ENCODE peak calls at places on chromosomes 16 and 17, in four cellular contexts. L is transverse colon, N is left ventricle myocardium inferior, C is tibial nerve. Y is an unnamed sample.

GRCh38 chr16:87447323-87447722 is 45.5 kb downstream of the ZCCHC14 start:
- DNase-seq in L (no peak), N (no peak), C (no peak), Y (no peak)

GRCh38 chr16:9836118-9836736 is 346.0 kb downstream of the GRIN2A start:
- DNase-seq in N (no peak), C (no peak), L (no peak), Y (no peak)

GRCh38 chr16:70715860-70716357 is 30.1 kb upstream of the MTSS2 start:
- DNase-seq in N (no peak), L (no peak), C (no peak), Y (no peak)

GRCh38 chr16:5615868-5616642 is 518.5 kb upstream of the EEF2KMT start:
- DNase-seq in N (peak), L (peak), C (peak), Y (no peak)

GRCh38 chr17:57109393-57110151 is 24.5 kb downstream of the AKAP1 start:
- DNase-seq in N (peak), L (peak), C (no peak), Y (no peak)

GRCh38 chr16:27217256-27217655 is 13.9 kb downstream of the KDM8 start:
- DNase-seq in N (no peak), L (no peak), C (no peak), Y (no peak)

GRCh38 chr17:61403846-61404701 is 4.4 kb downstream of the TBX2 start:
- DNase-seq in N (no peak), C (peak), L (no peak), Y (no peak)

GRCh38 chr17:74417178-74418045 is 14.5 kb upstream of the GPRC5C start:
- DNase-seq in C (no peak), L (peak), N (no peak), Y (no peak)

GRCh38 chr16:89341274-89341673 is 123.8 kb downstream of the ZNF778 start:
- DNase-seq in C (no peak), N (no peak), L (no peak), Y (peak)

GRCh38 chr17:47806026-47806912 is 15.3 kb downstream of the OSBPL7 start:
- DNase-seq in N (no peak), C (no peak), L (no peak), Y (no peak)

GRCh38 chr16:27408602-27409031 is 6.6 kb downstream of the IL21R start:
- DNase-seq in L (no peak), N (no peak), C (no peak), Y (no peak)

GRCh38 chr16:3401719-3402397 is 843 bp downstream of the ZNF174 start:
- DNase-seq in L (no peak), C (no peak), N (no peak), Y (no peak)

GRCh38 chr17:72600934-72601333 is 480.1 kb downstream of the SOX9 start:
- DNase-seq in C (no peak), L (no peak), N (no peak), Y (peak)

GRCh38 chr17:46078675-46079074 is 79.6 kb downstream of the STH start:
- DNase-seq in C (no peak), L (no peak), N (no peak), Y (no peak)

GRCh38 chr16:89256651-89257254 is 39.2 kb downstream of the ZNF778 start:
- DNase-seq in N (peak), L (peak), C (no peak), Y (peak)

GRCh38 chr17:74403512-74404137 is 28.3 kb upstream of the GPRC5C start:
- DNase-seq in L (no peak), N (no peak), C (no peak), Y (no peak)

GRCh38 chr17:57395721-57396321 is 139.5 kb downstream of the MSI2 start:
- DNase-seq in N (no peak), L (no peak), C (no peak), Y (no peak)

GRCh38 chr17:57892146-57892819 is 42.4 kb upstream of the MRPS23 start:
- DNase-seq in N (peak), C (peak), L (peak), Y (no peak)

GRCh38 chr16:89150090-89150835 is 21.3 kb upstream of the CDH15 start:
- DNase-seq in N (no peak), C (no peak), L (no peak), Y (peak)

GRCh38 chr16:15671530-15672117 is 21.6 kb downstream of the NDE1 start:
- DNase-seq in N (no peak), L (no peak), C (no peak), Y (no peak)
- H3K27ac ChIP-seq in N (peak), L (peak), C (peak), Y (peak)

GRCh38 chr17:50393700-50394099 is 3.6 kb downstream of the LRRC59 start:
- DNase-seq in L (no peak), N (no peak), C (no peak), Y (no peak)
- H3K27ac ChIP-seq in L (no peak), N (no peak), C (no peak), Y (peak)

DNA sequence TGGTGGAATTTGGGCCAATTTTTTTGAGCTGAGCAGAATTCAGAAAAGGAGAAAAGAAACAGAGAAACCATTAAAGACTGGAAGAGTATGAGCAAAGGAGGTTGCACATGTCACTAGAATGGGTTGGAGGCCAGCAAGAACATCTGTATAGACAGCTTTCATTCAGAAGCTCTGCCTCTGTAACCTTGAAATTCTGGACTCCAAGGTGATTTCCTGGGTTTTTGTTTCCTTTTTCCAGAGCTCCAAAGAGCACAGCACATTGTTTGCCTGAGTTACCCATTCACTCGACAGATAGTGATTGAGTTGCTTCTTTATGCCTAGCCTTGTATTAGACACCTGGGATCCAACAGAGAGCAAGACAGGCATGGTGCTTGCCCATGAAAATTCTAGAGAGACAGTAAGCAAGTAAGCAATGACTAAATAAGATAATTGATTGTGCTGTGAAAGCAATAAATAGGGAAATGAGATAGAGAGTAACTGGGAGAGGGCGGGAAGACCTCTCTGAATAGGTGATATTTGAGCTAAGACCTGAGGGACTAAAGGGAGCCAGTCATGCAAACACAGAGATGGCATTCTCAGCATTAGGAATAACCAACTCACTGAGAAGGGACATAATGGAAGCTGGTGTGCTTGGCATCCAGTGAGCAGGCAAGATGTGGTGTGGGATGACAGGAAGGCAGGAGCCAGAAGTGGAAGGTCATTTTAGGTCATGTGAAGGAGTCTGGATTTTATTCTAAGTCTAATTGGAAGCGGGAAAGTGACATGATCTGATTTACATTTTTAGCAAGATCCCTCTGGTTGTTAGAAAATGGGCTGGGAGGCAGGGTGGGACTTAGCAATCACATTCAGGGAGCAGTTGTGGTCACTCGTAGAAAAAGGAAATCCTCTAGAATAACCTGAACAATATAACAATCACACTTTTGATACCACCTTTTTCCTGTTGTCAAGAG is 197.5 kb downstream of the HS3ST3A1 start:
- DNase-seq in C (no peak), N (no peak), L (no peak), Y (no peak)
- H3K27ac ChIP-seq in C (no peak), N (peak), L (no peak), Y (no peak)

GRCh38 chr17:17048106-17048505 is 5.8 kb downstream of the MPRIP start:
- DNase-seq in N (no peak), L (no peak), C (no peak), Y (peak)

GRCh38 chr17:17052462-17053221 is 10.4 kb downstream of the MPRIP start:
- DNase-seq in L (no peak), C (no peak), N (no peak), Y (no peak)

GRCh38 chr17:17051791-17052461 is 9.7 kb downstream of the MPRIP start:
- DNase-seq in N (no peak), L (peak), C (no peak), Y (no peak)

GRCh38 chr17:17051380-17051779 is 9.1 kb downstream of the MPRIP start:
- DNase-seq in N (no peak), C (no peak), L (no peak), Y (no peak)

DNA sequence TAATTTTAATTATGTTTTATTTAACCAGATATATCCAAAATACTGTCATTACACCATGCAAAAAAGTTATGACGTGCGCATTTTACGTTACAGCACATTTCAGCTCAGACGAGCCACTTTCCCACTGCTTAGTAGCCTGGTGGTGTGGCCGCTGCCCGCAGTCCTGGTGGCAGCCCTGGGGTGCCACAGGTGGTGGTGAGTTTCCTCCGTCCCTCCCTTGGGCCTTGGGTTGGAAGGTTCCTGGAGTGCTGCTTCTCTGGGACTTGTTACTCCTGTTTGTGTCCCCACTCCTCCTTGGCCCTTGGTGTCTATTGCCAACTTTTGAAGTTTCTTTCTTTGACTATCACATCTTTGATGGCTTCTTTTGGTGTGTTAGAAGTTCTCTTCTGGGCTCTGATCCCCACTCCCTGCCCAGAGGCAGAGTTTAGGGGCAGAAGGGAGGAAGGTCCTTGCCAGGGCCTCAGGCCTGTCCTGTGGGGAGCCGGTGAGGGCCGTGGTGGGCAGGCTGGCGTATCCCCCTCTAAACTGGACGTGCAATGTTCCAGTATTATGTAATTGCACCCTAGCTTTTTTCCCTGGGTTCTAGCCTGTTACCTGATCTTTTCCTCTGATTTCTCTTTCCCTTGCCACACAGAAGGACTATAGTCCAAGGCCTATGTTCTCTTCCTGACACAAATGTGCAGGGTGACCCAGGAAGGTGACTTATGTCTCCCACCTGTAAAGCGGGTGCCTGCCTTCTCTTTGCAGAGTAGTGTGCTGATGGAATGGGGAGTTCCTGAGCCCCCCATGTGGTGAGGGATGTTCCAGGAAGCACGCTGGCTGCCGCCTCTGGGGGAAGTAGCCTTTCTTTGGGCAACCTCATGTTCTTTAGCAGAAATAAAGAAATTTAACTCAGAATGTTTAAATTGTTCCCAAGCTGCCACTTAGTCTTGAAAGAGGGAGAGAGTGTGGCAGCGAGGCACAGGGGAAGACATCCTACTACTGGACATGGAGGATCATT is 8.4 kb downstream of the MPRIP start:
- DNase-seq in C (no peak), N (no peak), L (no peak), Y (no peak)
- H3K27ac ChIP-seq in C (peak), N (peak), L (peak), Y (peak)

GRCh38 chr16:57503366-57503765 is 17.1 kb upstream of the DOK4 start:
- DNase-seq in N (no peak), C (no peak), L (no peak), Y (no peak)

GRCh38 chr16:57500578-57501111 is 14.4 kb upstream of the DOK4 start:
- DNase-seq in C (no peak), N (peak), L (no peak), Y (no peak)

GRCh38 chr16:57504001-57504400 is 17.7 kb upstream of the DOK4 start:
- DNase-seq in C (no peak), N (no peak), L (no peak), Y (no peak)

GRCh38 chr16:57502048-57502775 is 15.9 kb upstream of the DOK4 start:
- DNase-seq in L (no peak), N (no peak), C (no peak), Y (no peak)

GRCh38 chr16:57501492-57501891 is 15.2 kb upstream of the DOK4 start:
- DNase-seq in N (no peak), C (no peak), L (no peak), Y (no peak)
- H3K27ac ChIP-seq in N (no peak), C (no peak), L (no peak), Y (no peak)

GRCh38 chr16:54426550-54426843 is 139.9 kb upstream of the IRX3 start:
- DNase-seq in N (no peak), C (no peak), L (no peak), Y (no peak)

GRCh38 chr16:54431997-54432367 is 145.4 kb upstream of the IRX3 start:
- DNase-seq in N (no peak), C (no peak), L (no peak), Y (no peak)

GRCh38 chr16:54430491-54431030 is 144.0 kb upstream of the IRX3 start:
- DNase-seq in N (no peak), L (no peak), C (no peak), Y (no peak)

GRCh38 chr16:54431041-54431996 is 144.7 kb upstream of the IRX3 start:
- DNase-seq in N (no peak), C (no peak), L (no peak), Y (no peak)

GRCh38 chr16:54429029-54429428 is 142.4 kb upstream of the IRX3 start:
- DNase-seq in N (no peak), L (no peak), C (no peak), Y (no peak)
- H3K27ac ChIP-seq in N (no peak), L (no peak), C (no peak), Y (no peak)

DNA sequence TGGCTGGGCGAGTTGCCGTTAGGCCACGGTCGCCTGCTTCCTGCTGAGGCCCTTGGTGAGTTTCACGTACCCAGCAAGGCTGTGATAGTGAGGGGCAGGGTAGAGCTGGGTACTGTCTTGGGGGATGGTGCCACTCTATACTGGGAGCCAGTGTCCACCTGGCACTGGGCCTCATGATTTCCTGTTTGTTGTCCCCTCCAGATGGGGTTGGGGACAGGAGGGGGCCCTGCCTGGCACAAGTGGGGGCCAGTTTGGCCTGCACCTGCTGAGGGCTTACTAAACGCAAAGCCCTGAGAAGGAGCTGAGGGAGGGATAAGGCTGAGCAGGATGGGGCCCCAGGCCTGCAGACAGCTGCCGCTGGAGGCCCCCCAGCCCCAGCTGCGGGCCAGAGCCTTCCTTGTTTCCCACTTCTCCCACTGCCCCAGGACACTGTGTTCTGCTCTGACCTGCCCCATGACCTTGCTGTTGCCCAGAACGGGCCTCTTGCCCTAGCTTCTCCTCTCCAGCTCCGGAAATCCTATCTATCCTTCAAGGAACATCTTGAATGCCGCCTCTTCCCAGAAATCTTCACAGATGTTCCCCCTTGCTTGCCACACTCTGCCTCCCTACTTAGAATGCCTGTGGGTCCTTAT is 25.4 kb downstream of the GJD3 start:
- DNase-seq in N (no peak), L (peak), C (no peak), Y (no peak)
- H3K27ac ChIP-seq in N (peak), L (peak), C (peak), Y (peak)

DNA sequence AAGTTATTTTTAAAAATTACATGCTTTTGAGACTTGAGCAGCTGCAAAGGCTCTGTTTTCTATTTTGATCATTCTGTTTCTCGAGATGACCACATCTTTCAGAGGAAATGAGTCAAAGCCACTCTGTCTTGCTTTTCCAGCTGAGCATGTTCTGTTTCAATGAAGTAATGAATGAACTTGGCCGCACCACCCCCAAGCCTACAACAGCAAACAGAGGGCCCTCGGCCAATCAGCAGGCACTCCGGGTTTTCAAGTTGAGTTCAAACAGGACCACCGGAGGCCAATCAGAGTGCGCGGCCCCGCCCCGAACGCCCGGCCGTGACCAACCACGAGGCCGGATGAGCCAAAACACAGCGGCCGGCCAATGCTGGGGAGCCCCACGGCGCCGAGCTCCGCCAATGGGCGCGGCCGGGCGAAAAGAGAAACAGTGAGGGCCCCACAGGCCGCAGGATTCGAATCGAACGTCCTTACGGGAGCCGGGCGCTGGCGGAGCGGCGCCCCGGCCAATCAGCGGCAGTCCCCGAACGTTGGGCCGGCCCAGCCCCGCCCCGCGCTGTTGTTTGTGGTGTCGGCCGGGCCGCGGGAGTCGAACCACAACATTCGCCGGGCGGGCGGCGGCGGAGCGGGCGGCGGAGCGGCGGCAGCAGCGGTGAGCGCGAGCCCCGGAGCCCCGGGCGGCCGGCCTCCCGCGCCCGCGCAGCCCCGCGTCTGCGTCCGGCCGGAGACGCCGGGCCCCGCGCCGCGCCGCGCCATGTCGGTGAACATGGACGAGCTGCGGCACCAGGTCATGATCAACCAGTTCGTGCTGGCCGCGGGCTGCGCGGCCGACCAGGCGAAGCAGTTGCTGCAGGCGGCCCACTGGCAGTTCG is at the start of gene UBALD2:
- DNase-seq in C (peak), N (peak), L (peak), Y (peak)
- H3K27ac ChIP-seq in C (peak), N (peak), L (peak), Y (peak)

GRCh38 chr17:70081885-70082284 is 6.9 kb downstream of the KCNJ16 start:
- DNase-seq in N (no peak), C (no peak), L (no peak), Y (no peak)
- H3K27ac ChIP-seq in N (no peak), C (peak), L (no peak), Y (no peak)